ENCODE peak calls at places on chromosomes 2 and 18, in five cellular contexts. P is pulmonary artery endothelial cell; A is stimulated activated CD8-positive, alpha-beta memory T cell treated with anti-CD3 and anti-CD28 coated beads, Interleukin-15, amount 100 ng/mL, for 24 hours; Y is CD8-positive, alpha-beta memory T cell; V is kidney. X is an unnamed sample.
A peak's percentile ranks its signal among the peaks of the same experiment; 100 is the strongest.

GRCh38 chr2:79272616-79273015 is 113.1 kb upstream of the REG3A start:
- DNase-seq in V (no peak), A (no peak), Y (no peak), P (no peak), X (no peak)

GRCh38 chr2:178845565-178846457 is 38.6 kb upstream of the TTN start:
- DNase-seq in A (no peak), V (no peak), P (no peak), Y (no peak), X (no peak)

GRCh38 chr2:118539290-118539689 is 308.2 kb downstream of the EN1 start:
- DNase-seq in A (no peak), Y (no peak), V (no peak), P (no peak), X (peak; percentile 13)

GRCh38 chr2:96701636-96702035 is 38.2 kb downstream of the LMAN2L start:
- DNase-seq in A (no peak), Y (no peak), V (no peak), P (no peak), X (no peak)

GRCh38 chr2:191863988-191864387 is 17.1 kb upstream of the CAVIN2 start:
- DNase-seq in A (no peak), V (no peak), P (no peak), Y (no peak), X (no peak)

GRCh38 chr18:36770315-36770946 is 58.4 kb downstream of the TPGS2 start:
- DNase-seq in A (no peak), V (no peak), P (no peak), Y (no peak), X (no peak)

GRCh38 chr2:222283634-222284033 is 15.2 kb downstream of the PAX3 start:
- DNase-seq in V (no peak), P (no peak), A (no peak), Y (no peak), X (no peak)

GRCh38 chr2:65436825-65437221 is 4.4 kb upstream of the SPRED2 start:
- DNase-seq in A (no peak), V (no peak), P (no peak), Y (no peak), X (peak; percentile 35)

GRCh38 chr2:157821519-157822131 is 54.5 kb downstream of the ACVR1 start:
- DNase-seq in V (no peak), Y (no peak), A (no peak), P (no peak), X (no peak)

GRCh38 chr2:69164379-69164778 is 151.4 kb downstream of the ANTXR1 start:
- DNase-seq in Y (no peak), A (no peak), P (peak; percentile 30), V (no peak), X (no peak)

GRCh38 chr2:130882111-130882510 is 45.4 kb downstream of the ARHGEF4 start:
- DNase-seq in A (no peak), Y (no peak), P (no peak), V (no peak), X (no peak)

GRCh38 chr2:104768694-104769093 is 85.2 kb upstream of the POU3F3 start:
- DNase-seq in A (no peak), P (no peak), V (no peak), Y (no peak), X (no peak)

GRCh38 chr2:64586883-64587481 is 62.9 kb downstream of the AFTPH start:
- DNase-seq in V (no peak), Y (no peak), P (peak; percentile 10), A (no peak), X (peak; percentile 44)

GRCh38 chr2:42392191-42392590 is 31.2 kb upstream of the COX7A2L start:
- DNase-seq in Y (no peak), P (no peak), V (no peak), A (no peak), X (no peak)

GRCh38 chr18:77366725-77367641 is 117.3 kb downstream of the GALR1 start:
- DNase-seq in P (no peak), V (no peak), Y (no peak), A (no peak), X (no peak)

GRCh38 chr18:79804130-79804772 is 6.5 kb downstream of the KCNG2 start:
- DNase-seq in A (no peak), V (peak; percentile 59), Y (no peak), P (no peak), X (no peak)

GRCh38 chr18:75638223-75638596 is 210.7 kb upstream of the SMIM21 start:
- DNase-seq in V (no peak), Y (no peak), P (no peak), A (no peak), X (no peak)

X was measured in CD4-positive, CD25-positive, alpha-beta regulatory T cell.